ENCODE peak calls at places on chromosomes 5 and 9, in four cellular contexts. One of them, this sample, is unnamed.

GRCh38 chr5:149873896-149874295 is 70.7 kb downstream of the PDE6A start:
- DNase-seq in choroid plexus epithelial cell: no peak
- DNase-seq in MCF 10A: no peak
- DNase-seq in heart right ventricle: no peak
- DNase-seq in this sample: no peak

GRCh38 chr5:132829742-132830435 is 558 bp downstream of the SHROOM1 start:
- DNase-seq in heart right ventricle: peak; percentile 80
- DNase-seq in MCF 10A: peak; percentile 87
- DNase-seq in choroid plexus epithelial cell: peak; percentile 72
- DNase-seq in this sample: no peak

GRCh38 chr9:137064027-137064879 is 6.1 kb downstream of the SAPCD2 start:
- DNase-seq in choroid plexus epithelial cell: peak; percentile 43
- DNase-seq in MCF 10A: peak; percentile 68
- DNase-seq in heart right ventricle: peak; percentile 82
- DNase-seq in this sample: no peak

GRCh38 chr9:134597957-134598883 is 43.4 kb upstream of the COL5A1 start:
- DNase-seq in heart right ventricle: no peak
- DNase-seq in choroid plexus epithelial cell: no peak
- DNase-seq in MCF 10A: no peak
- DNase-seq in this sample: peak; percentile 62

GRCh38 chr5:124371121-124371706 is 375.2 kb downstream of the ZNF608 start:
- DNase-seq in choroid plexus epithelial cell: peak; percentile 31
- DNase-seq in MCF 10A: no peak
- DNase-seq in heart right ventricle: no peak
- DNase-seq in this sample: no peak

GRCh38 chr9:116859763-116860162 is 172.7 kb downstream of the TRIM32 start:
- DNase-seq in choroid plexus epithelial cell: no peak
- DNase-seq in heart right ventricle: no peak
- DNase-seq in MCF 10A: peak; percentile 24
- DNase-seq in this sample: no peak

GRCh38 chr5:96881511-96882115 is 5.3 kb downstream of the ERAP2 start:
- DNase-seq in choroid plexus epithelial cell: peak; percentile 83
- DNase-seq in heart right ventricle: no peak
- DNase-seq in MCF 10A: peak; percentile 13
- DNase-seq in this sample: no peak

GRCh38 chr9:128927731-128928411 is 7.1 kb downstream of the PHYHD1 start:
- DNase-seq in MCF 10A: peak; percentile 65
- DNase-seq in choroid plexus epithelial cell: peak; percentile 58
- DNase-seq in heart right ventricle: no peak
- DNase-seq in this sample: no peak

GRCh38 chr5:622946-623522 is 10.9 kb downstream of the CEP72 start:
- DNase-seq in heart right ventricle: no peak
- DNase-seq in MCF 10A: no peak
- DNase-seq in choroid plexus epithelial cell: no peak
- DNase-seq in this sample: no peak